ENCODE peak calls at places on chromosomes 16 and 17, in six cellular contexts. M is GM23248, X is H1, A is PC-3, E is Karpas-422, Y is HCT116. T is an unnamed sample.

GRCh38 chr16:82544378-82544777 is 82.4 kb upstream of the CDH13 start:
- DNase-seq in A (no peak), Y (no peak), E (no peak), M (no peak), X (no peak), T (no peak)

GRCh38 chr16:68081796-68082567 is 3.2 kb upstream of the NFATC3 start:
- DNase-seq in E (no peak), M (peak; percentile 14), X (no peak), Y (no peak), A (no peak), T (no peak)

GRCh38 chr17:9897569-9897968 is 7.5 kb downstream of the RCVRN start:
- DNase-seq in E (no peak), M (no peak), A (no peak), X (no peak), Y (no peak), T (no peak)

GRCh38 chr17:64180089-64180488 is 50.1 kb upstream of the ERN1 start:
- DNase-seq in M (peak; percentile 63), A (no peak), E (no peak), X (no peak), Y (no peak), T (no peak)

GRCh38 chr17:57517519-57518342 is 227.4 kb downstream of the CCDC182 start:
- DNase-seq in E (no peak), X (no peak), Y (no peak), M (no peak), A (no peak), T (no peak)

GRCh38 chr17:79950306-79950705 is 85.4 kb downstream of the TBC1D16 start:
- DNase-seq in M (no peak), Y (no peak), A (no peak), X (no peak), E (no peak), T (no peak)

GRCh38 chr17:75771334-75772281 is 6.6 kb upstream of the GALK1 start:
- DNase-seq in M (no peak), X (no peak), Y (no peak), A (peak; percentile 59), E (no peak), T (no peak)

GRCh38 chr17:3802461-3803307 is 1.7 kb upstream of the ITGAE start:
- DNase-seq in E (no peak), M (peak; percentile 88), X (no peak), A (peak; percentile 79), Y (no peak), T (peak; percentile 48)

GRCh38 chr17:28366605-28367004 is 1.6 kb upstream of the SEBOX start:
- DNase-seq in A (no peak), M (no peak), Y (no peak), E (peak; percentile 62), X (no peak), T (no peak)

GRCh38 chr17:72702998-72703397 is 389.5 kb downstream of the SLC39A11 start:
- DNase-seq in A (peak; percentile 53), Y (no peak), E (no peak), M (no peak), X (no peak), T (peak; percentile 76)

GRCh38 chr16:11507991-11508390 is 78.7 kb downstream of the LITAF start:
- DNase-seq in M (peak; percentile 34), X (no peak), Y (no peak), E (no peak), A (no peak), T (no peak)

GRCh38 chr17:41739661-41740352 is 5.4 kb upstream of the HAP1 start:
- DNase-seq in X (no peak), Y (no peak), A (peak; percentile 87), E (no peak), M (peak; percentile 72), T (peak; percentile 96)

GRCh38 chr16:15960124-15960971 is 10.9 kb downstream of the ABCC1 start:
- DNase-seq in M (no peak), Y (no peak), E (no peak), X (no peak), A (no peak), T (peak; percentile 39)

GRCh38 chr17:35934760-35935159 is 4.2 kb upstream of the RDM1 start:
- DNase-seq in Y (no peak), A (no peak), E (no peak), X (no peak), M (peak; percentile 34), T (no peak)

GRCh38 chr16:352547-353403 is at the start of gene AXIN1:
- DNase-seq in X (peak; percentile 94), Y (peak; percentile 81), A (peak; percentile 94), M (peak; percentile 94), E (peak; percentile 100), T (peak; percentile 97)

GRCh38 chr17:4708436-4708835 is 2.0 kb upstream of the ARRB2 start:
- DNase-seq in A (peak; percentile 49), M (no peak), E (peak; percentile 83), X (no peak), Y (no peak), T (no peak)

GRCh38 chr16:78487471-78487870 is 388.0 kb downstream of the WWOX start:
- DNase-seq in M (no peak), X (no peak), E (no peak), A (no peak), Y (no peak), T (no peak)

GRCh38 chr16:81469710-81470481 is 25.3 kb downstream of the CMIP start:
- DNase-seq in M (no peak), A (no peak), E (peak; percentile 73), X (no peak), Y (no peak), T (no peak)

GRCh38 chr16:87733190-87733589 is 32.6 kb downstream of the KLHDC4 start:
- DNase-seq in M (no peak), Y (no peak), X (no peak), E (no peak), A (no peak), T (no peak)

DNA sequence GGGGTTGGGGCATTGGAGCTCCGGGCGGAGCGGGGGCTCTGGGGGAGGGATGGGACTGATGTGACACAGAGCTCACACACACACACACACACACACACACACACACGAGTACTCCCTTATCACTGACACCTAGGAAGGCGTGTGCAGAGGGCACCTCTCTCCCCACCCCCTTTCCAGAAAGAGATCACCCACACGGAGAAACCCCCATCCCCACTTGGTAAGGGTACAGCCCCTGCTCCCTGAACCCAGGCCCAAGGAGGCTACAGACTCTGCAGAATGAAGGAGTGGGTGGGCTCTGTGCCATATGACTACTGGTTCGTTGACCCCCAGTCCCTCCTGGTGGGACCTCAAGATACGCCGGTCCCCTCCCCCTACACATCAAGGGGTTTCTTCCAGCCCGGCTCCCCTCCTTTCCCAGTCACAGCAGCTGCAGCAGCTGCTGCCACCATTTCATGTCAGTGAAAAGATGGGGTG is 8.7 kb upstream of the ARHGAP23 start:
- DNase-seq in X (no peak), E (no peak), Y (no peak), M (no peak), A (no peak), T (no peak)
- H3K4me1 ChIP-seq in X (peaks cover 15% of the 10 kb centered on the region), E (peaks cover 31% of the 10 kb centered on the region), Y (peaks cover 12% of the 10 kb centered on the region), M (peaks cover 21% of the 10 kb centered on the region), A (peaks cover 3% of the 10 kb centered on the region), T (peaks cover 8% of the 10 kb centered on the region)

DNA sequence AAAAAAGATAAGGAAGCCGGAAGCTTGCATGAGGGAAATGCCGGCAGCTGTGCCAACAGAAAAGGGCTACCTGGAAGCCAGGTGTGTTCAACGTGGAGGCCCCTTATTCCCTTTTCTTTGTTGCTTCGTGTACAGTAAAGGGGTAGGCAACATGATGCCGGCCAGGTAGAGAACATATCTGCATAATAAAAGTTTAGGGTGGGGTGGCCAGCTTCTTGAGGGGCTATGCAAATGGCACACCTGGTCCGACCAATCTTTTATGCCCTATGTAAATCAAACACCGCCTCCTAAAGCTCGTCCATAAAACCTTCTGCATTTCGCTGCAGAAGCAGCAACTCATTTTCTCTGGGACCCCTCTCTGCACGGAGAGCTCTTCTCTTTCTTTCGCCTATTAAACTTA is 911.6 kb downstream of the KCNJ2 start:
- DNase-seq in Y (no peak), A (no peak), E (no peak), M (no peak), X (no peak), T (no peak)
- H3K4me3 ChIP-seq in Y (no peak overlapping the region), A (no peak overlapping the region), E (no peak overlapping the region), M (no peak overlapping the region), X (peak overlapping the region; percentile 30), T (no peak overlapping the region)

GRCh38 chr17:45161288-45162021 is at the start of gene HEXIM2:
- DNase-seq in Y (peak; percentile 100), M (peak; percentile 99), A (peak; percentile 100), E (peak; percentile 100), X (peak; percentile 99), T (peak; percentile 100)

GRCh38 chr17:45156242-45156641 is 5.4 kb upstream of the HEXIM2 start:
- DNase-seq in M (no peak), E (no peak), X (no peak), Y (no peak), A (no peak), T (no peak)

GRCh38 chr17:45160505-45161287 is 979 bp upstream of the HEXIM2 start:
- DNase-seq in Y (no peak), M (peak; percentile 82), A (peak; percentile 61), X (no peak), E (peak; percentile 76), T (peak; percentile 40)

GRCh38 chr17:45164734-45165269 is 3.1 kb downstream of the HEXIM2 start:
- DNase-seq in A (no peak), E (no peak), X (no peak), M (no peak), Y (no peak), T (no peak)

DNA sequence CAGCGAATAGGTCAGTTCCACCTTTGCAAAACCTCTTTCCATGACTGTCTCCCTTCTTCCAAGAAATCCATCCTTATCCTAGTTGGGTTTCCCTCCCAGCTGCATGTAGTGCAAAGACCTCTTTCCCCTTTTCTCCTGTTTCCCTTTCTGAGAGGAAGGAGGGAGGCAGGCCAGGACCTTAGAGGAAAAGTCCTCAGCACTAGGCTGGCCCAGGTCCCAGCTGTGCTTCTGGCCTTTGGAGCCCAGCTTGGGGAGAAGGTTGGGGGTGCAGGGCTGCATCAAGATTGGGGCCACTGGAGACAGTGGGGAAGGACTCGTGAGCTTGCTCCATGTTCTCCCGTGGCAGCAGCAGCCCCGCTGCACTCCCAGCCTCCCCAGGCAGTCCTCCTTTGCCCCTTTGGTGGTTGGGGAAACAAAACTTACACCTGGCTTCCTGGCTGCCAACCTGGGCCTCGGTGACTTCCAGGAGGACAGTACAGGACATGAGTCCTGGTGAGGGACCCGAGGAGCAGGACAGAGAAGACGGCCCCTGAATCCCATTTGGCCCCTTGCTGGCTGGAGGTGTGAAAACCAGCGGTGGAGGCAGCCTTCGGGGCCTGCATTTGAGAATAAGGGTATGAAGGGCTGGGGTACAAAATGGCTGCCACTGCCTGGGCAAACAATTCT is 480 bp downstream of the HEXIM2 start:
- DNase-seq in A (no peak), Y (no peak), M (peak; percentile 13), X (no peak), E (no peak), T (no peak)
- H3K9ac ChIP-seq in A (peak overlapping the region; percentile 35), Y (peak overlapping the region; percentile 99), M (peak overlapping the region; percentile 44), X (peak overlapping the region; percentile 49), E (peak overlapping the region; percentile 78), T (no peak overlapping the region)

DNA sequence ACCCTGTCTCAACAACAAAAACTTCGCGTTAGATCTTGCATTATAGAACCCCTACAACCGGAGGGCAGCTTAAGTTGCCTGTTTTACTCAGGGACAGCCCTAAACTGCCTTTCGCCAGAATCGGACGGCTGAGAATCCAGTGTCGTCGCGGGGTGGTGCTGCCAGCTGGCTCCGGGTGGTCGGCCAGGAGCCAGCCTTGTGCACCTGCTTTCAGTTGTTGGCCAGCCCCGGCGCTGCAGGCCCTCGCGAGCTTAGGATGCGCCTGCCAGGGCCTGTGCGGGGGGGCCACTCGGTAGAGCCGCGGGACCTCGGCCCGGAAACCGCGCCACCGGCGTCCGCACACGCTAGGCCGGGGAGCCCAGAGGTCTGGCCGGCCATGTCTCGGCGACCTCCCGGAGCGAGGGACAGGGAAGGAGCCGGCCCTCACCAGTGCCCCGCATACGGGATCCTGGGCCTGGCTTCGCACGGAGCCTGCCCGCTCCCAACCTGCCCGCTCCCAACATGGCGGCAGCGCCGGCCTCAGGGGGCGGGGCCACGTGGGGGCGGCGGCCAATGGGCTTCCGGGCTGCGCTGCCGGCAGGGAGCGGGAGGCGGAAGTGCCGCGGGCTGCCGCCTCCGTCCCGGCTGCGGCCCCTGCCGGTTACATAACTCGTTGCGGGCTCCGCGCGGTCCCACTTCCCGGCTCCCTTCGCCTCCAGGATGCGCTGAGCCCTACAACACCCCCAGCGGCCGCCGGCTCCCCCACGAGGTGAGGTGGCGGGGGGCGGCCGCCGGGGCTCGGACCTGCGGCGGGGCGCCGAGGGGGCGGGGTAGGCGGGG is 14.2 kb downstream of the NAA60 start:
- DNase-seq in E (peak; percentile 97), Y (peak; percentile 68), X (peak; percentile 62), M (peak; percentile 97), A (peak; percentile 81), T (peak; percentile 89)
- H3K4me1 ChIP-seq in E (peaks cover 26% of the 10 kb centered on the region), Y (peaks cover 17% of the 10 kb centered on the region), X (peaks cover 17% of the 10 kb centered on the region), M (peaks cover 26% of the 10 kb centered on the region), A (peaks cover 23% of the 10 kb centered on the region), T (peaks cover 11% of the 10 kb centered on the region)

T was measured in mammary epithelial cell.